ENCODE peak calls at places on chromosome 18, in ten cellular contexts. P, Z, A, B, D, O, V, U, T and M are unnamed samples.

GRCh38 chr18:13710460-13710859 is 15.9 kb downstream of the FAM210A start:
- DNase-seq in P (no peak), Z (no peak), A (no peak), B (no peak), D (no peak), O (no peak), V (no peak), U (no peak), T (peak; percentile 97), M (no peak)

GRCh38 chr18:46950064-46950656 is 32.8 kb downstream of the KATNAL2 start:
- DNase-seq in P (no peak), Z (no peak), A (no peak), B (no peak), D (no peak), O (no peak), V (no peak), U (no peak), T (peak; percentile 19), M (no peak)

GRCh38 chr18:66603941-66604627 is at the start of gene CDH19:
- DNase-seq in P (no peak), Z (no peak), A (peak; percentile 85), B (no peak), D (no peak), O (no peak), V (peak; percentile 39), U (no peak), T (no peak), M (no peak)

GRCh38 chr18:12839057-12839525 is 44.9 kb downstream of the PTPN2 start:
- DNase-seq in P (no peak), Z (no peak), A (no peak), B (no peak), D (no peak), O (no peak), V (no peak), U (no peak), T (peak; percentile 80), M (no peak)

GRCh38 chr18:22275706-22276333 is 106.4 kb downstream of the GATA6 start:
- DNase-seq in P (no peak), Z (no peak), A (no peak), B (no peak), D (no peak), O (no peak), V (no peak), U (no peak), T (no peak), M (no peak)

GRCh38 chr18:80223581-80224148 is 23.6 kb downstream of the PARD6G start:
- DNase-seq in P (no peak), Z (no peak), A (no peak), B (no peak), D (no peak), O (no peak), V (no peak), U (no peak), T (peak; percentile 48), M (no peak)

GRCh38 chr18:28411806-28412205 is 234.9 kb upstream of the CDH2 start:
- DNase-seq in P (peak; percentile 76), Z (no peak), A (peak; percentile 8), B (no peak), D (no peak), O (no peak), V (peak; percentile 4), U (no peak), T (peak; percentile 52), M (no peak)

GRCh38 chr18:76564117-76564516 is 69.1 kb upstream of the ZNF516 start:
- DNase-seq in P (peak; percentile 61), Z (no peak), A (no peak), B (no peak), D (no peak), O (no peak), V (no peak), U (no peak), T (peak; percentile 95), M (no peak)

GRCh38 chr18:79937103-79937860 is 14.2 kb downstream of the SLC66A2 start:
- DNase-seq in P (no peak), Z (no peak), A (no peak), B (no peak), D (no peak), O (no peak), V (no peak), U (no peak), T (no peak), M (no peak)

GRCh38 chr18:58314284-58314683 is 270.3 kb downstream of the NEDD4L start:
- DNase-seq in P (peak; percentile 86), Z (no peak), A (peak; percentile 79), B (peak; percentile 30), D (no peak), O (no peak), V (peak; percentile 17), U (no peak), T (peak; percentile 95), M (no peak)

GRCh38 chr18:24262097-24262496 is 123.2 kb downstream of the CABYR start:
- DNase-seq in P (no peak), Z (no peak), A (no peak), B (no peak), D (no peak), O (no peak), V (no peak), U (no peak), T (no peak), M (no peak)

GRCh38 chr18:48997985-48998831 is 47.4 kb upstream of the SMAD7 start:
- DNase-seq in P (peak; percentile 93), Z (no peak), A (no peak), B (peak; percentile 38), D (no peak), O (no peak), V (no peak), U (no peak), T (peak; percentile 97), M (peak; percentile 82)

GRCh38 chr18:60466671-60467070 is 94.1 kb upstream of the MC4R start:
- DNase-seq in P (no peak), Z (no peak), A (no peak), B (no peak), D (no peak), O (no peak), V (no peak), U (no peak), T (no peak), M (no peak)

GRCh38 chr18:26540041-26540628 is 8.2 kb downstream of the KCTD1 start:
- DNase-seq in P (no peak), Z (no peak), A (no peak), B (no peak), D (no peak), O (no peak), V (no peak), U (no peak), T (peak; percentile 84), M (no peak)

GRCh38 chr18:47485221-47485797 is 233.8 kb upstream of the SKOR2 start:
- DNase-seq in P (no peak), Z (no peak), A (no peak), B (no peak), D (no peak), O (no peak), V (no peak), U (no peak), T (no peak), M (no peak)

GRCh38 chr18:22282311-22283235 is 113.2 kb downstream of the GATA6 start:
- DNase-seq in P (peak; percentile 48), Z (no peak), A (no peak), B (no peak), D (peak; percentile 65), O (no peak), V (no peak), U (peak; percentile 4), T (peak; percentile 83), M (peak; percentile 20)

GRCh38 chr18:58581265-58581664 is 47.6 kb downstream of the ALPK2 start:
- DNase-seq in P (peak; percentile 69), Z (no peak), A (no peak), B (peak; percentile 18), D (no peak), O (no peak), V (no peak), U (no peak), T (peak; percentile 80), M (no peak)